ENCODE peak calls at places on chromosomes 1 and 21, in seven cellular contexts. I is Peyer's patch; W is activated CD8-positive, alpha-beta T cell treated with anti-CD3 and anti-CD28 coated beads for 36 hours; L is stimulated activated effector memory CD8-positive, alpha-beta T cell treated with anti-CD3 and anti-CD28 coated beads, Interleukin-12 subunit alpha, Interleukin-12 subunit beta, amount 100 ng/mL, for 72 hours; X is stimulated activated CD4-positive, alpha-beta T cell treated with anti-CD3 and anti-CD28 coated beads, Interleukin-1b, Interleukin-23, amount 100 ng/mL, for 24 hours; J is CD8-positive, alpha-beta memory T cell; S is psoas muscle. N is an unnamed sample.

GRCh38 chr1:223776075-223776814 is 63.9 kb downstream of the CAPN2 start:
- DNase-seq in I (no peak), W (peak), L (no peak), X (peak), J (peak), S (no peak), N (no peak)

GRCh38 chr21:45756029-45756428 is 112.5 kb downstream of the PCBP3 start:
- DNase-seq in I (no peak), W (no peak), L (no peak), X (no peak), J (no peak), S (no peak), N (no peak)

GRCh38 chr1:184622136-184622823 is 132.4 kb downstream of the EDEM3 start:
- DNase-seq in I (peak), W (no peak), L (no peak), X (no peak), J (no peak), S (peak), N (no peak)

GRCh38 chr1:198934901-198935301 is 296.1 kb downstream of the PTPRC start:
- DNase-seq in I (peak), W (peak), L (peak), X (no peak), J (peak), S (no peak), N (peak)

GRCh38 chr1:21350132-21350885 is 60.0 kb upstream of the ECE1 start:
- DNase-seq in I (no peak), W (no peak), L (no peak), X (no peak), J (no peak), S (no peak), N (no peak)

GRCh38 chr1:67746299-67746698 is 61.3 kb downstream of the GADD45A start:
- DNase-seq in I (no peak), W (no peak), L (no peak), X (no peak), J (no peak), S (no peak), N (no peak)

GRCh38 chr1:219337588-219337987 is 163.9 kb downstream of the LYPLAL1 start:
- DNase-seq in I (no peak), W (no peak), L (no peak), X (no peak), J (no peak), S (no peak), N (no peak)

GRCh38 chr1:113758631-113759340 is 500 bp downstream of the PHTF1 start:
- DNase-seq in I (peak), W (peak), L (peak), X (no peak), J (peak), S (peak), N (peak)

GRCh38 chr1:153643100-153643499 is 9.2 kb downstream of the CHTOP start:
- DNase-seq in I (peak), W (no peak), L (no peak), X (no peak), J (no peak), S (no peak), N (no peak)

GRCh38 chr1:107648071-107648470 is 316.9 kb downstream of the VAV3 start:
- DNase-seq in I (no peak), W (no peak), L (no peak), X (no peak), J (no peak), S (no peak), N (no peak)

GRCh38 chr1:173297798-173298391 is 90.8 kb upstream of the TNFSF4 start:
- DNase-seq in I (no peak), W (peak), L (peak), X (peak), J (no peak), S (no peak), N (no peak)

GRCh38 chr1:67214420-67215174 is 48.3 kb downstream of the IL23R start:
- DNase-seq in I (peak), W (peak), L (no peak), X (peak), J (peak), S (no peak), N (peak)

GRCh38 chr1:227998374-227999055 is 8.3 kb upstream of the WNT3A start:
- DNase-seq in I (no peak), W (no peak), L (no peak), X (no peak), J (no peak), S (no peak), N (no peak)

GRCh38 chr1:185441608-185442007 is 124.6 kb upstream of the IVNS1ABP start:
- DNase-seq in I (no peak), W (no peak), L (no peak), X (no peak), J (no peak), S (no peak), N (no peak)

GRCh38 chr1:169949139-169949538 is 55.4 kb upstream of the SCYL3 start:
- DNase-seq in I (no peak), W (no peak), L (no peak), X (no peak), J (no peak), S (no peak), N (no peak)

GRCh38 chr1:228830954-228831481 is 95.7 kb downstream of the RHOU start:
- DNase-seq in I (peak), W (no peak), L (no peak), X (no peak), J (no peak), S (no peak), N (no peak)

GRCh38 chr1:35031103-35031452 is 667 bp downstream of the ZMYM6 start:
- DNase-seq in I (peak), W (peak), L (peak), X (peak), J (peak), S (peak), N (peak)

GRCh38 chr1:45334308-45335245 is 5.4 kb upstream of the TOE1 start:
- DNase-seq in I (peak), W (no peak), L (no peak), X (no peak), J (no peak), S (no peak), N (no peak)

GRCh38 chr1:228152097-228152917 is 2.6 kb downstream of the GJC2 start:
- DNase-seq in I (no peak), W (peak), L (no peak), X (no peak), J (no peak), S (peak), N (no peak)

GRCh38 chr1:234610582-234611152 is 689 bp upstream of the IRF2BP2 start:
- DNase-seq in I (peak), W (peak), L (peak), X (no peak), J (peak), S (peak), N (peak)

GRCh38 chr1:89081005-89081404 is 16.0 kb upstream of the GBP1 start:
- DNase-seq in I (no peak), W (no peak), L (no peak), X (no peak), J (no peak), S (no peak), N (peak)

GRCh38 chr1:11044849-11045427 is 2.1 kb downstream of the MASP2 start:
- DNase-seq in I (peak), W (no peak), L (no peak), X (no peak), J (no peak), S (no peak), N (no peak)